ENCODE peak calls at places on chromosomes 3 and 15, in six cellular contexts. B, Y, X, M, K and N are unnamed samples.

GRCh38 chr3:2514031-2514430 is 415.4 kb downstream of the CNTN4 start:
- DNase-seq in B (no peak), Y (no peak), X (no peak), M (no peak), K (no peak), N (no peak)

GRCh38 chr3:87478716-87479115 is 202.3 kb upstream of the POU1F1 start:
- DNase-seq in B (no peak), Y (no peak), X (no peak), M (no peak), K (no peak), N (no peak)

GRCh38 chr3:187122261-187122660 is 17.0 kb downstream of the RPL39L start:
- DNase-seq in B (no peak), Y (no peak), X (no peak), M (no peak), K (no peak), N (no peak)

GRCh38 chr3:186193534-186194450 is 84.9 kb upstream of the ETV5 start:
- DNase-seq in B (peak; percentile 74), Y (no peak), X (no peak), M (no peak), K (peak; percentile 62), N (no peak)

GRCh38 chr3:71926242-71926560 is 141.3 kb upstream of the PROK2 start:
- DNase-seq in B (peak; percentile 70), Y (peak; percentile 8), X (no peak), M (no peak), K (peak; percentile 50), N (no peak)

GRCh38 chr3:50616003-50616769 is 765 bp upstream of the MAPKAPK3 start:
- DNase-seq in B (peak; percentile 91), Y (peak; percentile 74), X (peak; percentile 67), M (no peak), K (peak; percentile 58), N (peak; percentile 71)

GRCh38 chr3:54185740-54186139 is 63.4 kb downstream of the CACNA2D3 start:
- DNase-seq in B (no peak), Y (no peak), X (no peak), M (no peak), K (no peak), N (no peak)

GRCh38 chr3:5431142-5431541 is 243.6 kb downstream of the EDEM1 start:
- DNase-seq in B (no peak), Y (no peak), X (no peak), M (no peak), K (no peak), N (no peak)

GRCh38 chr15:34773916-34774315 is 19.1 kb upstream of the GJD2 start:
- DNase-seq in B (no peak), Y (no peak), X (no peak), M (no peak), K (no peak), N (no peak)